ENCODE peak calls at places on chromosomes 3 and 15, in five cellular contexts. C is OCI-LY7, J is foreskin fibroblast, T is pancreas, R is keratinocyte. X is an unnamed sample.

GRCh38 chr3:129612350-129613204 is 6.1 kb upstream of the PLXND1 start:
- DNase-seq in C (no peak), J (no peak), T (no peak), R (no peak), X (no peak)

GRCh38 chr15:57591822-57592367 is at the start of gene MYZAP:
- DNase-seq in C (no peak), J (peak), T (peak), R (no peak), X (no peak)

GRCh38 chr3:168485897-168486296 is 390.2 kb upstream of the GOLIM4 start:
- DNase-seq in C (no peak), J (no peak), T (no peak), R (no peak), X (no peak)

GRCh38 chr3:15428539-15428938 is 1.1 kb downstream of the EAF1 start:
- DNase-seq in C (peak), J (peak), T (no peak), R (no peak), X (peak)

GRCh38 chr15:58921267-58921666 is 12.2 kb downstream of the SLTM start:
- DNase-seq in C (no peak), J (no peak), T (no peak), R (no peak), X (no peak)

GRCh38 chr3:111577798-111578685 is 17.1 kb downstream of the ZBED2 start:
- DNase-seq in C (peak), J (peak), T (no peak), R (no peak), X (peak)

GRCh38 chr15:83920115-83920514 is 266.2 kb downstream of the ADAMTSL3 start:
- DNase-seq in C (no peak), J (no peak), T (no peak), R (no peak), X (no peak)

GRCh38 chr3:193080821-193081220 is 160.2 kb upstream of the PLAAT1 start:
- DNase-seq in C (no peak), J (no peak), T (no peak), R (no peak), X (no peak)

GRCh38 chr3:178901204-178901603 is 170.4 kb downstream of the ZMAT3 start:
- DNase-seq in C (no peak), J (no peak), T (no peak), R (no peak), X (no peak)

GRCh38 chr3:56932858-56933257 is 127.6 kb upstream of the SPATA12 start:
- DNase-seq in C (no peak), J (no peak), T (no peak), R (no peak), X (no peak)

GRCh38 chr3:76942096-76942495 is 97.8 kb upstream of the ROBO2 start:
- DNase-seq in C (no peak), J (no peak), T (no peak), R (no peak), X (no peak)

GRCh38 chr3:141722076-141722475 is 16.0 kb upstream of the RNF7 start:
- DNase-seq in C (no peak), J (no peak), T (no peak), R (no peak), X (no peak)

GRCh38 chr3:53768478-53769459 is 77.5 kb downstream of the CHDH start:
- DNase-seq in C (no peak), J (no peak), T (no peak), R (no peak), X (no peak)

GRCh38 chr3:172512363-172512762 is 10.9 kb downstream of the TNFSF10 start:
- DNase-seq in C (peak), J (no peak), T (no peak), R (no peak), X (peak)

GRCh38 chr3:13574083-13574797 is 25.3 kb downstream of the FBLN2 start:
- DNase-seq in C (no peak), J (no peak), T (no peak), R (no peak), X (no peak)

GRCh38 chr3:152076148-152076547 is 192.6 kb upstream of the MBNL1 start:
- DNase-seq in C (no peak), J (no peak), T (no peak), R (no peak), X (peak)

GRCh38 chr3:10557783-10558373 is 52.5 kb upstream of the ATP2B2 start:
- DNase-seq in C (no peak), J (peak), T (no peak), R (no peak), X (peak)

GRCh38 chr3:72982653-72983366 is 13.8 kb upstream of the PPP4R2 start:
- DNase-seq in C (no peak), J (no peak), T (no peak), R (no peak), X (no peak)

GRCh38 chr3:10747341-10747740 is 68.7 kb upstream of the SLC6A11 start:
- DNase-seq in C (no peak), J (no peak), T (no peak), R (no peak), X (no peak)

GRCh38 chr3:134485075-134485536 is 679 bp downstream of the ANAPC13 start:
- DNase-seq in C (no peak), J (no peak), T (no peak), R (no peak), X (no peak)

GRCh38 chr3:43794776-43795175 is 104.0 kb downstream of the ABHD5 start:
- DNase-seq in C (no peak), J (peak), T (no peak), R (no peak), X (peak)

GRCh38 chr3:123298903-123299302 is 97.2 kb downstream of the SEC22A start:
- DNase-seq in C (no peak), J (peak), T (no peak), R (no peak), X (no peak)

GRCh38 chr3:98551754-98552153 is 20.0 kb downstream of the GPR15 start:
- DNase-seq in C (peak), J (no peak), T (no peak), R (no peak), X (no peak)

GRCh38 chr3:135982404-135982761 is 16.9 kb downstream of the PPP2R3A start:
- DNase-seq in C (no peak), J (peak), T (no peak), R (no peak), X (no peak)

GRCh38 chr15:31098953-31099740 is 2.4 kb downstream of the TRPM1 start:
- DNase-seq in C (no peak), J (no peak), T (no peak), R (no peak), X (no peak)

GRCh38 chr3:56806407-56806806 is 4.7 kb upstream of the ARHGEF3 start:
- DNase-seq in C (no peak), J (no peak), T (no peak), R (no peak), X (no peak)

GRCh38 chr3:129688310-129688895 is 81.9 kb upstream of the PLXND1 start:
- DNase-seq in C (no peak), J (peak), T (peak), R (no peak), X (peak)

GRCh38 chr3:141066593-141066860 is 15.4 kb downstream of the SPSB4 start:
- DNase-seq in C (no peak), J (no peak), T (no peak), R (no peak), X (no peak)

GRCh38 chr3:53242155-53242554 is 13.7 kb downstream of the TKT start:
- DNase-seq in C (no peak), J (no peak), T (peak), R (no peak), X (no peak)

GRCh38 chr3:32421991-32422859 is 30.6 kb downstream of the CMTM7 start:
- DNase-seq in C (no peak), J (peak), T (peak), R (no peak), X (peak)

GRCh38 chr15:32824777-32825176 is 107.0 kb downstream of the GREM1 start:
- DNase-seq in C (no peak), J (peak), T (no peak), R (peak), X (peak)

GRCh38 chr15:89775815-89776214 is 317 bp upstream of the MESP2 start:
- DNase-seq in C (no peak), J (no peak), T (peak), R (no peak), X (no peak)
- H3K4me3 ChIP-seq in C (no peak), J (peak), T (peak), R (no peak), X (peak)

GRCh38 chr15:74791667-74792066 is 9.8 kb downstream of the CSK start:
- DNase-seq in C (no peak), J (no peak), T (no peak), R (no peak), X (no peak)

GRCh38 chr15:74792227-74793016 is 10.5 kb downstream of the CSK start:
- DNase-seq in C (no peak), J (no peak), T (no peak), R (no peak), X (no peak)

GRCh38 chr15:74794248-74794969 is 12.5 kb downstream of the CSK start:
- DNase-seq in C (no peak), J (no peak), T (no peak), R (no peak), X (no peak)

GRCh38 chr15:74794970-74795349 is 13.1 kb downstream of the CSK start:
- DNase-seq in C (no peak), J (no peak), T (no peak), R (no peak), X (no peak)

GRCh38 chr15:74793135-74794028 is 11.5 kb downstream of the CSK start:
- DNase-seq in C (peak), J (no peak), T (no peak), R (no peak), X (peak)
- TF ChIP-seq CTCF in C (peak), J (no peak), T (no peak), R (peak), X (peak)

DNA sequence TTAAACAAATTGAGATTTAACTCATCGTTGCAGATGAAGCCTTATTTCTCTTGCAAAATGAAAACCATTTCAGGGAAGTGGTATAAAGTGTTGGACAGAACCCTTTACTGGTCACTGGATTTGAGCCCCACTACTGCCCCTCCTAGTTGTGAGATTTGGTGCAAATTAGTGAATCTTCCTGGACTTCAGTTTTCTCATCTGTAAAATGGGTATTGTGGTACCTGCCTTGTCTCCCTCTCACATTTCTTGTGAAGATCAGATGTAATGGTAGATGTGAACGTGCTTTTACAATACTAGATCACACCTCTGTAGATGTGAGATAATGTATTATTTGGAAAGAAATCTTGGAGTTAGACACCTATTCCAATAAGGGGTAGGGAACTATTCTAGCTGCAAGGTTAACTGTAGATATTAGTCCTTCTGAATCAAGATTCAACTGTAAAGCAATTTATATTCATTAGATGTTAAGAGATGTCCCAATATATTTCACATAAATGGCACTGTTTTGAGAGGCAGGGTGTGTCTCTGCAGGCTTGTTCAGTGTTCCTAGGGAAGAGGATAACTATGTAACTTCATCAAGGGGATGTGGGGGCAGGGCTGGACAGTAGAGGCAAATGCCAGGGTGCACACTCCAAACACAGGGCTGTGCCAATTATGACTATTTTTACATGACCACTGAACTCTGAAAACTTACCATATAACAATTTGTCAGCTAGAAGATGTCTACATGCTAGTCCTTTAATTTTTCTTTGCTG is 112.4 kb upstream of the PFN2 start:
- DNase-seq in C (no peak), J (no peak), T (no peak), R (no peak), X (no peak)
- H3K4me3 ChIP-seq in C (no peak), J (peak), T (no peak), R (no peak), X (peak)

DNA sequence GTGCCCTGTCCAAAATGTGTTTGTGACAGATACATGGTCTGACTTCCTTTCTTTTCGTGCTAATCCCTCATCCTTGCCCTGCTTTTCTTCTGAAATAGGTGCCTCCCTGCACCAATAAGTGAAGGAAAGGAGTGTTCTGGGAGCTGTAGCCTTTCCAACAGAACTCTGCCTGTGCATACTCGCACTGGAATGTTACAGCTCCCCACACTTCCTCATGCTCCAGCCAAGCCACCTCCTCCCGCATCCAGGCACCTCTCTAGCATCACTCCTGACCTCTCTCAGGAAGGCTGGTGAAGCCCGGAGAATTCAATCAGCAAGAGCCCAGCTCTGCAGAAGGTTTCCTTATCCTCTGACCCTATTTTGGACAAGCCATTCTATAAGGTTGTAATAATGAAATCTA is 478.1 kb downstream of the GABRG3 start:
- DNase-seq in C (no peak), J (no peak), T (no peak), R (no peak), X (peak)
- TF ChIP-seq CTCF in C (no peak), J (no peak), T (no peak), R (no peak), X (no peak)

DNA sequence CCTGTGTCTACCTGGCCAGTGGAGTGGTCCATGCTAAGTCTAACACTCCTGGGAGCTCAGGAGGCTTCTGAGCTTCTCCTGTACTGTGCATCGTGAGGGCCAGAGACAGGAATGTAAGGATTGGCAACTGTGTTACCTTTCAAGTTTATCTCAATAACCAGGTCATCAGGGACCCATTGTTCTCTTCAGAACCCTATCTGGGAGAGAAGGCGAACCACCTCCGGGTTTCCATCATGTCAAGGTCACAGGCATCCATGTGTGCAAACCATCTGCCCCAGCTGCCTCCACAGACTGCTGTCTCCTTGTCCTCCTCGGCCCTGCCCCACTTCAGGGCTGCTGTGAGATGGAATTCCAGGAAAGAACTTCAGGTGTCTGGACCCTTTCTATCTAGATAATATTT is 5.9 kb downstream of the ANKRD63 start:
- DNase-seq in C (no peak), J (no peak), T (no peak), R (no peak), X (no peak)
- H3K4me3 ChIP-seq in C (no peak), J (no peak), T (no peak), R (no peak), X (no peak)

GRCh38 chr3:58633157-58633865 is 33.3 kb downstream of the FAM3D start:
- DNase-seq in C (no peak), J (no peak), T (no peak), R (no peak), X (no peak)
- TF ChIP-seq CTCF in C (no peak), J (no peak), T (no peak), R (no peak), X (no peak)

GRCh38 chr3:124361566-124361965 is 368.7 kb upstream of the UMPS start:
- DNase-seq in C (no peak), J (no peak), T (no peak), R (no peak), X (no peak)

GRCh38 chr3:124362418-124362817 is 367.8 kb upstream of the UMPS start:
- DNase-seq in C (no peak), J (no peak), T (no peak), R (no peak), X (no peak)

GRCh38 chr3:124360626-124361025 is 368.7 kb upstream of the ROPN1 start:
- DNase-seq in C (no peak), J (no peak), T (no peak), R (no peak), X (no peak)

GRCh38 chr3:124364230-124365022 is 365.8 kb upstream of the UMPS start:
- DNase-seq in C (no peak), J (no peak), T (no peak), R (no peak), X (no peak)

DNA sequence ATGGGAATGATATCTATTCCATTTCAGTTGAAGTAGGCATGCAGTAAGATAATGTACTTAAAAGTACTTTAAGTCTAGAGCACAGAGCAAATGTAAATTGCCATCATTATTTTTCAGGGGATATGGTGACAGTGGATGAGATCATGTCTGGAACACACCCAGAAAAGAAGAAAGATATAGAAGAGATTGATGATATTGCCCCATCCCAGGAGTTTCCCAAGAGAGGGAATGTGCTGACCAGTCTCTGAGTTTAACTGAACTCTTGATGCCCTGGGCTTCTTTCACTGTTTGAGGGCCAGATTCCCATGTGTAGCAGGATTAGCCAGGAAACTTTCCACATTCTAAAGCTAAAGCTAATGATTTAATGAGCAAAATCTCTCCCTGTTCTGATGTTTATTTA is 366.8 kb upstream of the UMPS start:
- DNase-seq in C (no peak), J (peak), T (no peak), R (no peak), X (peak)
- H3K4me3 ChIP-seq in C (no peak), J (no peak), T (no peak), R (no peak), X (no peak)

DNA sequence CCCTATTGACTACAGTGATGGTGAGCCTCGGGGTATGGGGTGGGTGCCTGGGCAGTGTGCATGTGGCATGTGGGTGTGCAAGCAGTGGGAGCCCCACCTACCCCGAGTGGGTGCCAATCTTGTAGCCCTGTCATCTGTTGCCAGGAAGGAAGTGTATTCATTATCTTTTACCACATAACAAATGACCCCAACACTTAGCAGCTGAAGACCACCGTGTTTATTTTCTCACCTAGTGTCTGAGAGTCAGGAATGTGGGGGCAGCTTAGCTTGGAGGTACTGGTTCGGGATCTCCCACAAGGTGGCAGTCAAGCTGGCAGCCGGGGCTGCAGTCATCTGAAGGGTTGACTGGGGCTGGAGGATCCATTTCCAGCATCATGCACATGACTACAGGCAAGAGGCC is 21.7 kb downstream of the XYLB start:
- DNase-seq in C (no peak), J (no peak), T (no peak), R (no peak), X (no peak)
- TF ChIP-seq CTCF in C (peak), J (no peak), T (no peak), R (peak), X (peak)